ENCODE peak calls at places on chromosome 1, in seven cellular contexts. A is hepatocyte, Z is testis, I is foreskin fibroblast, L is RWPE1, B is endothelial cell, P is heart left ventricle. S is an unnamed sample.

GRCh38 chr1:28895896-28896608 is 18.3 kb upstream of the EPB41 start:
- DNase-seq in L (no peak), B (no peak), Z (no peak), I (peak), A (no peak), P (no peak), S (no peak)

GRCh38 chr1:31669786-31670582 is 25.3 kb upstream of the PEF1 start:
- DNase-seq in P (peak), B (no peak), I (no peak), A (peak), L (peak), Z (peak), S (peak)

GRCh38 chr1:77313491-77313890 is 31.7 kb downstream of the AK5 start:
- DNase-seq in P (no peak), L (no peak), A (peak), Z (no peak), B (peak), I (no peak), S (peak)

GRCh38 chr1:48931571-48932251 is 155.0 kb upstream of the BEND5 start:
- DNase-seq in L (no peak), A (peak), Z (no peak), I (no peak), B (no peak), P (no peak), S (no peak)

GRCh38 chr1:153443486-153443885 is 17.0 kb downstream of the S100A7 start:
- DNase-seq in Z (no peak), P (no peak), I (no peak), B (no peak), A (no peak), L (no peak), S (no peak)

GRCh38 chr1:95012389-95012788 is 60.4 kb downstream of the ALG14 start:
- DNase-seq in A (no peak), I (peak), L (no peak), P (no peak), B (no peak), Z (no peak), S (no peak)

GRCh38 chr1:242140871-242141270 is 142.0 kb upstream of the MAP1LC3C start:
- DNase-seq in I (no peak), A (no peak), Z (no peak), B (no peak), L (no peak), P (no peak), S (no peak)

GRCh38 chr1:29453502-29454240 is 217.3 kb downstream of the PTPRU start:
- DNase-seq in Z (no peak), L (peak), P (no peak), B (peak), I (peak), A (peak), S (peak)

GRCh38 chr1:98399219-98399618 is 262.3 kb upstream of the SNX7 start:
- DNase-seq in L (no peak), P (no peak), I (no peak), B (no peak), Z (no peak), A (no peak), S (no peak)

GRCh38 chr1:188599313-188599712 is 1770.6 kb downstream of the PLA2G4A start:
- DNase-seq in I (no peak), A (no peak), Z (no peak), P (no peak), B (no peak), L (no peak), S (no peak)

GRCh38 chr1:190754769-190755168 is 277.1 kb upstream of the BRINP3 start:
- DNase-seq in B (no peak), I (peak), L (peak), Z (no peak), P (no peak), A (peak), S (no peak)

GRCh38 chr1:46043491-46044017 is 88.9 kb downstream of the PIK3R3 start:
- DNase-seq in B (no peak), Z (no peak), I (no peak), P (no peak), A (no peak), L (no peak), S (no peak)

GRCh38 chr1:158248771-158249170 is 5.5 kb upstream of the CD1A start:
- DNase-seq in L (no peak), A (no peak), I (no peak), P (no peak), B (no peak), Z (no peak), S (no peak)

GRCh38 chr1:218521414-218522169 is 176.5 kb downstream of the TGFB2 start:
- DNase-seq in A (peak), L (peak), B (peak), Z (peak), I (peak), P (peak), S (peak)

GRCh38 chr1:3423245-3423829 is 31.1 kb upstream of the ARHGEF16 start:
- DNase-seq in P (peak), B (no peak), Z (peak), L (no peak), A (peak), I (no peak), S (no peak)

GRCh38 chr1:154962238-154962678 is 676 bp upstream of the PYGO2 start:
- DNase-seq in A (no peak), B (no peak), I (peak), P (peak), L (no peak), Z (peak), S (peak)

GRCh38 chr1:63322944-63323865 is 838 bp downstream of the FOXD3 start:
- DNase-seq in B (peak), A (peak), P (no peak), I (no peak), Z (peak), L (no peak), S (peak)

GRCh38 chr1:44170281-44170823 is 28.9 kb upstream of the KLF18 start:
- DNase-seq in Z (no peak), B (no peak), A (no peak), I (peak), P (no peak), L (no peak), S (no peak)

GRCh38 chr1:207022996-207023679 is 9.4 kb downstream of the C1orf116 start:
- DNase-seq in B (no peak), I (no peak), A (no peak), P (no peak), Z (no peak), L (no peak), S (no peak)

GRCh38 chr1:207024202-207025143 is 8.1 kb downstream of the C1orf116 start:
- DNase-seq in I (no peak), A (peak), L (no peak), Z (no peak), B (no peak), P (peak), S (peak)

GRCh38 chr1:207027221-207027777 is 5.3 kb downstream of the C1orf116 start:
- DNase-seq in I (no peak), B (no peak), L (peak), Z (no peak), A (peak), P (no peak), S (no peak)

GRCh38 chr1:207026177-207026576 is 6.4 kb downstream of the C1orf116 start:
- DNase-seq in A (no peak), B (no peak), P (no peak), I (no peak), L (no peak), Z (no peak), S (no peak)

DNA sequence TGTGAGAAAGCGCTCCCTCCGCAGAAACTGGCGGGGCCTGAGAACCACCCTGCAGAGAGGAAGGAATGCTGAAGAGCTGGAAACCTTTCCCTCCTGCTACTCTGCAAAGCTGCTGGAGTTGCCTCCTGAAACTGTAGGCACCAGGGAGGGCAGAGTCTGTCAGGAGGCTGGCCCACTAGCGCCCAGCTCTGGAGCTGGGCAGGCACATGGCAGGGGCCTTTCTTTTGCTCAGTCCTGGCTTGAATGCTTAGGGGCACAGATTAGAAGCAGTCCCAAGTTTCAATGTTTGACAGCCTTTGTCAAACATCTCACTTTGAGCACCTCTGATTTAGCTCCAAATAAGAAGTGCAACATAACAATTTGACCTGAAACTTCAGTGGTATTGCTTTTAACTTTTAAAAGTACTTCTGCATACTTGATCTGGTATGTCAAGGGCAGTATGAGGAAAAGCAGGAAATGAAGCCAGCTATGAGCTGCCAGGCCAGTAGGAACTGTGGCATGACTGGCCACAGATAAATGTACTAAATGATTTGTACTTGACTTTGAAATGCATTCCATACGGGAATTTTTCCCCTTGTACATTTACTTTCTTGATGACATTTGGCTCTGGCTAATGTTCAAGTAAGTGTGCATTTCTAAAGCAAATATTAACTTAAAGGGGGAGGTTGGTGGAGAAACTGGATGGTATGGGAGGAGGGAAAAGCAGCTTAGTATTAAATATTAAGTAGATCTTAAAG is 7.2 kb downstream of the C1orf116 start:
- DNase-seq in Z (no peak), P (peak), I (peak), L (no peak), B (no peak), A (peak), S (no peak)
- TF ChIP-seq CTCF in Z (no peak), P (no peak), I (no peak), L (no peak), B (no peak), A (no peak), S (no peak)

GRCh38 chr1:180632326-180633088 is 685 bp downstream of the XPR1 start:
- DNase-seq in L (peak), Z (peak), A (peak), P (peak), B (peak), I (peak), S (peak)
- TF ChIP-seq CTCF in L (no peak), Z (no peak), A (no peak), P (peak), B (no peak), I (peak), S (no peak)

GRCh38 chr1:195799016-195799415 is 809.2 kb downstream of the KCNT2 start:
- DNase-seq in I (no peak), L (no peak), Z (no peak), A (no peak), P (no peak), B (no peak), S (no peak)

GRCh38 chr1:195806060-195806459 is 802.2 kb downstream of the KCNT2 start:
- DNase-seq in B (no peak), I (no peak), A (no peak), L (no peak), Z (no peak), P (no peak), S (no peak)

GRCh38 chr1:195804547-195804946 is 803.7 kb downstream of the KCNT2 start:
- DNase-seq in I (no peak), L (peak), B (no peak), Z (no peak), A (no peak), P (no peak), S (no peak)
- TF ChIP-seq CTCF in I (no peak), L (peak), B (no peak), Z (no peak), A (peak), P (no peak), S (no peak)

GRCh38 chr1:85282424-85282823 is 6.0 kb upstream of the BCL10 start:
- DNase-seq in Z (no peak), P (no peak), L (no peak), B (no peak), A (no peak), I (no peak), S (no peak)
- TF ChIP-seq CTCF in Z (no peak), P (no peak), L (no peak), B (no peak), A (no peak), I (no peak), S (no peak)

GRCh38 chr1:207658904-207659485 is 14.1 kb downstream of the CR1L start:
- DNase-seq in L (no peak), Z (no peak), P (no peak), I (no peak), A (no peak), B (no peak), S (no peak)

GRCh38 chr1:207651583-207651982 is 6.7 kb downstream of the CR1L start:
- DNase-seq in I (no peak), A (no peak), L (no peak), Z (no peak), P (no peak), B (no peak), S (no peak)

GRCh38 chr1:207658408-207658807 is 13.5 kb downstream of the CR1L start:
- DNase-seq in Z (no peak), A (no peak), L (no peak), B (no peak), I (no peak), P (no peak), S (no peak)

GRCh38 chr1:207649865-207650580 is 5.1 kb downstream of the CR1L start:
- DNase-seq in L (no peak), B (no peak), P (no peak), Z (no peak), I (no peak), A (no peak), S (no peak)

DNA sequence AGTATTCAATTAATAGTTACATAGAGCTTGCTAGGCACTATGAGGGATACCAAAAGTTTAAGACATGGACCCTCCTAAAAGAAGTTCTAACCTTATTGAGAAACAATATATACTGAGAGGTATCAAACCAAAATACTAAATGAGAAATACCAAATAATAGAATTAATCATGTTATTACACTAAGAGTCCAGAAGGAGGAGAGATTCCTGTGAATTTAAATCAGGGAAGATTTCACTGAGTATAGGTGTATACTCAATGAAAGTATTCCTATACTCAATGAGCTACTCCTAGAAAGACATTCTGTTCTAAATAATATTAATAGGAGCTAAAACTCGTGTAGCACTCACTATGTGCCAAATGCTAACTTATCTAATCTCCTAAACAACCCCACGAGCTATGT is 9.4 kb downstream of the CR1L start:
- DNase-seq in B (no peak), Z (no peak), I (no peak), A (no peak), P (no peak), L (no peak), S (no peak)
- TF ChIP-seq CTCF in B (peak), Z (no peak), I (no peak), A (peak), P (no peak), L (no peak), S (no peak)

DNA sequence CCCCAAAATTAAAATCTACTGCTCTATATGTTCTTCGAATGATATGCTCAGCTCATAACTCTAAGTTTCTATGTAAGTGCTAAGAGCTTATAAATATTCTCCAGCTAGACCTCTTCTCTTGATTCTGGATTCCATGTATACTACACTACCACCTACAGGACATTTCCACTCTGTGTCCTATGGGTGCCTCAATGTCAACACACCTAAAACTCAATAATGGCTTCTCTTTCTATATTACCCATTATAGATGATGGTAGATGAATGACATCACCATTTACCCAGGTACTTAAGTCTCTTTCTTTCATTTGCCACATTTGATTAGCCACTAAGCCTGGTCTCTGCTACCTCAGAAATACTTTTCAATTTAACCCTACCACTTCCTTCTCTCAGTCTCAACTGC is 41.3 kb downstream of the TBX19 start:
- DNase-seq in B (no peak), A (peak), Z (no peak), P (no peak), I (peak), L (peak), S (no peak)
- TF ChIP-seq CTCF in B (no peak), A (peak), Z (no peak), P (peak), I (peak), L (no peak), S (peak)

DNA sequence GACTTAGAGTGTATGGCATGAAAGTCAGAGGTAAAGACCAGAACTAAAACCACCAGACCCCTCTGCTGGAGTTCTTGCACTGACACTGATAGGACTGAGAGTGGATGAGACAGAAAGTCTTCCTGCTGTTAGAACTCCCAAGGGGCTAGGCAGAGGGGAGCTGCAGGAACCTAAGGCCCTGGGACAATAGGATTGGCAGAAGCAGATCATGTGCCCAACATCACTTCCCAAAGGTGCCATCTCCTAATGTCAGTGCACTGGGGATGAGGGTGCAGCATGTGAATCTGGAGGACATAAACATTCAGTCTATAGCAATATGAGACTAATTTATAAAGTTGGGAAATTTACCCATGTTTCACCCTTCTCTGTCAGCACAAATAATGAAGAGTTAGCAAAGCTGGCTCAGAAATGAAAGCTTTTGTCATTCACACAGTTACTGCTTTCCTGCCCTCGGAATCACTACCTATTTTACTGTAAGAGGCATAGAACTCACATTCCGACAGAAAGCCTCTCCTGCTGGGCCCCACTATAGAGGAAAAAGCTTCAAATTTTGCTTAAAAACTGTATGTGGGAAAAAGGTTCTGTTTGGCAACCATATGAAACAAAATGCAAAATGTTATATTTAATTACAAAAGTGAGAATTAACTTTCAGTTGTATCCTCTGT is 49.9 kb upstream of the SSX2IP start:
- DNase-seq in A (no peak), P (no peak), B (no peak), I (no peak), Z (no peak), L (no peak), S (no peak)
- TF ChIP-seq CTCF in A (no peak), P (no peak), B (no peak), I (no peak), Z (no peak), L (no peak), S (no peak)

GRCh38 chr1:13703558-13704485 is 3.8 kb downstream of the PRDM2 start:
- DNase-seq in A (no peak), P (no peak), I (no peak), L (no peak), Z (no peak), B (no peak), S (no peak)
- TF ChIP-seq CTCF in A (no peak), P (no peak), I (no peak), L (no peak), Z (no peak), B (no peak), S (peak)